ENCODE peak calls at places on chromosomes 13 and 19, in four cellular contexts. N, V, A and E are unnamed samples.

GRCh38 chr19:1967087-1967608 is 26.2 kb downstream of the CSNK1G2 start:
- DNase-seq in N (no peak), V (no peak), A (no peak), E (no peak)

GRCh38 chr19:48120505-48120904 is 9.9 kb upstream of the PLA2G4C start:
- DNase-seq in N (no peak), V (no peak), A (no peak), E (peak)

GRCh38 chr13:30892966-30893365 is 13.1 kb upstream of the MEDAG start:
- DNase-seq in N (peak), V (peak), A (no peak), E (peak)

GRCh38 chr19:55579766-55580621 is 654 bp downstream of the ZNF579 start:
- DNase-seq in N (no peak), V (peak), A (no peak), E (no peak)

GRCh38 chr13:114032121-114032799 is 58.4 kb upstream of the C13orf46 start:
- DNase-seq in N (no peak), V (peak), A (no peak), E (peak)

GRCh38 chr19:45515081-45515624 is 7.9 kb downstream of the VASP start:
- DNase-seq in N (no peak), V (no peak), A (no peak), E (no peak)

GRCh38 chr19:10184636-10185035 is 10.1 kb downstream of the DNMT1 start:
- DNase-seq in N (no peak), V (no peak), A (no peak), E (no peak)

GRCh38 chr19:28500982-28501633 is 711.8 kb downstream of the UQCRFS1 start:
- DNase-seq in N (no peak), V (no peak), A (no peak), E (no peak)

GRCh38 chr13:25248071-25248470 is 39.2 kb downstream of the MTMR6 start:
- DNase-seq in N (no peak), V (no peak), A (no peak), E (no peak)

GRCh38 chr13:98172570-98173405 is 4.3 kb downstream of the RNF113B start:
- DNase-seq in N (no peak), V (peak), A (no peak), E (no peak)

GRCh38 chr13:114065141-114065925 is 67.1 kb downstream of the RASA3 start:
- DNase-seq in N (peak), V (peak), A (no peak), E (peak)

GRCh38 chr19:40322951-40323615 is 25.1 kb downstream of the C19orf47 start:
- DNase-seq in N (no peak), V (no peak), A (no peak), E (peak)

GRCh38 chr13:70668293-70668692 is 560.0 kb upstream of the KLHL1 start:
- DNase-seq in N (no peak), V (no peak), A (peak), E (no peak)

GRCh38 chr19:10269333-10270179 is 1.4 kb upstream of the ICAM1 start:
- DNase-seq in N (peak), V (peak), A (no peak), E (peak)

GRCh38 chr13:74174810-74175209 is 40.6 kb upstream of the KLF12 start:
- DNase-seq in N (no peak), V (no peak), A (no peak), E (no peak)

GRCh38 chr19:38701455-38702063 is 42.7 kb downstream of the CAPN12 start:
- DNase-seq in N (no peak), V (peak), A (no peak), E (no peak)

GRCh38 chr13:60331249-60332012 is 65.6 kb upstream of the TDRD3 start:
- DNase-seq in N (no peak), V (no peak), A (no peak), E (no peak)

GRCh38 chr13:26202365-26202972 is 19.6 kb downstream of the RNF6 start:
- DNase-seq in N (no peak), V (peak), A (no peak), E (no peak)

GRCh38 chr13:29855009-29855408 is 4.6 kb upstream of the UBL3 start:
- DNase-seq in N (no peak), V (no peak), A (no peak), E (no peak)

GRCh38 chr13:48411281-48412099 is 1.4 kb downstream of the LPAR6 start:
- DNase-seq in N (no peak), V (peak), A (no peak), E (no peak)

GRCh38 chr19:41088151-41088550 is at the start of gene CYP2A13:
- DNase-seq in N (no peak), V (no peak), A (no peak), E (no peak)

GRCh38 chr13:109595466-109595865 is 190.9 kb downstream of the IRS2 start:
- DNase-seq in N (no peak), V (no peak), A (no peak), E (no peak)

GRCh38 chr19:19021115-19021514 is 12.2 kb downstream of the SUGP2 start:
- DNase-seq in N (no peak), V (peak), A (no peak), E (peak)

GRCh38 chr13:109998808-109999528 is 212.6 kb upstream of the IRS2 start:
- DNase-seq in N (no peak), V (peak), A (no peak), E (peak)

GRCh38 chr19:46391296-46392251 is 21.8 kb downstream of the CCDC8 start:
- DNase-seq in N (no peak), V (no peak), A (no peak), E (no peak)

GRCh38 chr19:30149300-30149699 is 207.3 kb downstream of the URI1 start:
- DNase-seq in N (no peak), V (no peak), A (no peak), E (no peak)

GRCh38 chr13:36096411-36097184 is 34.6 kb downstream of the DCLK1 start:
- DNase-seq in N (no peak), V (no peak), A (no peak), E (no peak)

GRCh38 chr13:21979156-21979819 is 308.4 kb downstream of the FGF9 start:
- DNase-seq in N (no peak), V (peak), A (no peak), E (no peak)

GRCh38 chr19:38720559-38721236 is 23.6 kb downstream of the CAPN12 start:
- DNase-seq in N (no peak), V (no peak), A (no peak), E (no peak)

GRCh38 chr19:55287361-55288079 is 3.7 kb downstream of the BRSK1 start:
- DNase-seq in N (no peak), V (no peak), A (no peak), E (no peak)

GRCh38 chr19:36745870-36746269 is 26.7 kb downstream of the ZNF850 start:
- DNase-seq in N (no peak), V (no peak), A (no peak), E (no peak)

GRCh38 chr13:112783135-112783945 is 93.5 kb downstream of the ATP11A start:
- DNase-seq in N (no peak), V (peak), A (no peak), E (peak)